ENCODE peak calls at places on chromosomes 7 and 10, in seven cellular contexts. F is Peyer's patch, U is ureter, G is endothelial cell, E is lower lobe of right lung, A is fibroblast of pulmonary artery, H is Calu3. K is an unnamed sample.

GRCh38 chr10:102626026-102626686 is 18.1 kb upstream of the TRIM8 start:
- DNase-seq in F (no peak), U (no peak), G (no peak), E (peak), A (no peak), H (no peak), K (no peak)

GRCh38 chr7:75993689-75994387 is 557 bp downstream of the TMEM120A start:
- DNase-seq in F (peak), U (no peak), G (peak), E (peak), A (peak), H (peak), K (peak)

GRCh38 chr7:963236-964078 is 9.0 kb upstream of the ADAP1 start:
- DNase-seq in F (peak), U (no peak), G (no peak), E (peak), A (no peak), H (no peak), K (no peak)

GRCh38 chr7:131231381-131232220 is 96.1 kb upstream of the MKLN1 start:
- DNase-seq in F (peak), U (no peak), G (no peak), E (no peak), A (peak), H (no peak), K (peak)

GRCh38 chr7:117675519-117676137 is 195.8 kb downstream of the CFTR start:
- DNase-seq in F (no peak), U (no peak), G (no peak), E (no peak), A (no peak), H (no peak), K (no peak)

GRCh38 chr7:84469034-84469433 is 274.4 kb upstream of the SEMA3A start:
- DNase-seq in F (no peak), U (no peak), G (no peak), E (no peak), A (peak), H (no peak), K (no peak)

GRCh38 chr10:83515001-83515400 is 624.3 kb upstream of the GHITM start:
- DNase-seq in F (no peak), U (no peak), G (no peak), E (no peak), A (no peak), H (no peak), K (no peak)

GRCh38 chr7:150367187-150367510 is 1.5 kb upstream of the REPIN1 start:
- DNase-seq in F (no peak), U (no peak), G (no peak), E (no peak), A (no peak), H (no peak), K (no peak)

GRCh38 chr7:92644406-92645113 is 54.4 kb upstream of the FAM133B start:
- DNase-seq in F (no peak), U (no peak), G (no peak), E (no peak), A (peak), H (no peak), K (peak)